ENCODE peak calls at places on chromosome 3, in five cellular contexts. M is uterus, S is Peyer's patch, Q is neural crest cell, I is astrocyte of the spinal cord. J is an unnamed sample.

GRCh38 chr3:25580534-25580933 is 84.2 kb downstream of the TOP2B start:
- DNase-seq in M (no peak), S (no peak), Q (no peak), I (no peak), J (no peak)

GRCh38 chr3:129834580-129834979 is 58.9 kb downstream of the TMCC1 start:
- DNase-seq in M (no peak), S (no peak), Q (no peak), I (no peak), J (no peak)

GRCh38 chr3:148930785-148931184 is 60.6 kb upstream of the GYG1 start:
- DNase-seq in M (no peak), S (no peak), Q (no peak), I (peak), J (no peak)

GRCh38 chr3:194740859-194741486 is 55.3 kb downstream of the FAM43A start:
- DNase-seq in M (no peak), S (peak), Q (no peak), I (peak), J (peak)

GRCh38 chr3:135228131-135228530 is 433.1 kb downstream of the EPHB1 start:
- DNase-seq in M (no peak), S (no peak), Q (no peak), I (no peak), J (no peak)

GRCh38 chr3:117170112-117170511 is 460.5 kb downstream of the TUSC7 start:
- DNase-seq in M (no peak), S (no peak), Q (no peak), I (no peak), J (no peak)

GRCh38 chr3:122100591-122101491 is 45.7 kb downstream of the CD86 start:
- DNase-seq in M (no peak), S (no peak), Q (no peak), I (no peak), J (no peak)

GRCh38 chr3:137764001-137764433 is at the start of gene SOX14:
- DNase-seq in M (no peak), S (no peak), Q (no peak), I (no peak), J (peak)

GRCh38 chr3:46881819-46882376 is 4.4 kb downstream of the PTH1R start:
- DNase-seq in M (peak), S (no peak), Q (no peak), I (no peak), J (no peak)

GRCh38 chr3:194097141-194097880 is 38.6 kb upstream of the HES1 start:
- DNase-seq in M (peak), S (no peak), Q (no peak), I (no peak), J (no peak)

GRCh38 chr3:179726075-179726742 is 73.4 kb downstream of the USP13 start:
- DNase-seq in M (no peak), S (no peak), Q (no peak), I (no peak), J (no peak)

GRCh38 chr3:59143447-59143846 is 93.6 kb upstream of the CFAP20DC start:
- DNase-seq in M (no peak), S (no peak), Q (no peak), I (no peak), J (no peak)

GRCh38 chr3:32421991-32422859 is 30.6 kb downstream of the CMTM7 start:
- DNase-seq in M (peak), S (peak), Q (no peak), I (peak), J (no peak)

GRCh38 chr3:180036678-180037455 is at the start of gene PEX5L:
- DNase-seq in M (peak), S (no peak), Q (peak), I (peak), J (peak)

GRCh38 chr3:116863270-116863770 is 153.7 kb downstream of the TUSC7 start:
- DNase-seq in M (no peak), S (no peak), Q (no peak), I (no peak), J (no peak)

GRCh38 chr3:52787672-52788625 is 6.6 kb upstream of the ITIH3 start:
- DNase-seq in M (no peak), S (no peak), Q (no peak), I (no peak), J (no peak)

GRCh38 chr3:176590722-176591121 is 606.6 kb downstream of the TBL1XR1 start:
- DNase-seq in M (no peak), S (no peak), Q (no peak), I (no peak), J (no peak)

DNA sequence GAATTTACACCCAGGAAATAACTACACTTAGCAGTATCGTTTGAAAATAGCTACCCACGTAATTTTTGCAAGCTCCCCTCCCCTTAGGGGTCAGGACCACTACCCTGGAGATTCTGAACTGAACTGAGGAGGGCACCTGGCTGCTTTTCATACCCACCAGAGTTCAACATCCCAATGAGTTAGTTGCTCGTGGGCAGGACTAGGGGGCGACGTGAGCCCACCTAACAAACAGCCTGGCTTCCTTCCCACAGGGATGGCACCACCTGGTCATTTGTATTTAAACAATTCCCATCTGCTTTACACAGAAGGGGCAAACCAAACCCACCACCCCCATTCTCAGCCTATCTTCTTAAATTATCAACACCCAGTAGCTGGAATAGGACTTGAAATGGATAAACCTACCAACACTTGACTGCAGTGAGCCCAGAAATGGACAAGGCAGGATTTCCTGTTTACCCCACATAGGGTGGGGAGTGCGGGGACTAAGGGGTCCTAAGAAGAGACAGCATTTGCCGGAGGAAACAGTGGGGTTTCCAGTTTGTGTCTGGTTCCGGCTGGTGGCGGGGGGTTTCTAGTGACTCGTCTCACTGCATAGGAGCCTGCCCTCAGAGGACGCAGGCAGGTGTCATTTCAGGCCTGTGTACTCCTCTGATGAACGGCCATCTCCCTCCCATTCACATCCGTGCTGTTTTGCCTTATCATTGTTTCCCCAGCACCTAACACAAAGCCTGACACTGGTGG is 11.6 kb upstream of the VGLL4 start:
- DNase-seq in M (no peak), S (no peak), Q (no peak), I (no peak), J (no peak)
- TF ChIP-seq CTCF in M (no peak), S (no peak), Q (peak), I (peak), J (no peak)

GRCh38 chr3:157077565-157077991 is 82.4 kb downstream of the CCNL1 start:
- DNase-seq in M (no peak), S (no peak), Q (no peak), I (no peak), J (no peak)

GRCh38 chr3:157081681-157082210 is 78.2 kb downstream of the CCNL1 start:
- DNase-seq in M (peak), S (peak), Q (peak), I (peak), J (peak)

GRCh38 chr3:157079677-157080369 is 80.1 kb downstream of the CCNL1 start:
- DNase-seq in M (no peak), S (no peak), Q (no peak), I (no peak), J (no peak)

GRCh38 chr3:157075693-157076420 is 84.1 kb downstream of the CCNL1 start:
- DNase-seq in M (no peak), S (no peak), Q (no peak), I (no peak), J (no peak)

GRCh38 chr3:157078131-157078835 is 81.7 kb downstream of the CCNL1 start:
- DNase-seq in M (no peak), S (no peak), Q (no peak), I (no peak), J (no peak)
- TF ChIP-seq CTCF in M (no peak), S (no peak), Q (no peak), I (no peak), J (no peak)

DNA sequence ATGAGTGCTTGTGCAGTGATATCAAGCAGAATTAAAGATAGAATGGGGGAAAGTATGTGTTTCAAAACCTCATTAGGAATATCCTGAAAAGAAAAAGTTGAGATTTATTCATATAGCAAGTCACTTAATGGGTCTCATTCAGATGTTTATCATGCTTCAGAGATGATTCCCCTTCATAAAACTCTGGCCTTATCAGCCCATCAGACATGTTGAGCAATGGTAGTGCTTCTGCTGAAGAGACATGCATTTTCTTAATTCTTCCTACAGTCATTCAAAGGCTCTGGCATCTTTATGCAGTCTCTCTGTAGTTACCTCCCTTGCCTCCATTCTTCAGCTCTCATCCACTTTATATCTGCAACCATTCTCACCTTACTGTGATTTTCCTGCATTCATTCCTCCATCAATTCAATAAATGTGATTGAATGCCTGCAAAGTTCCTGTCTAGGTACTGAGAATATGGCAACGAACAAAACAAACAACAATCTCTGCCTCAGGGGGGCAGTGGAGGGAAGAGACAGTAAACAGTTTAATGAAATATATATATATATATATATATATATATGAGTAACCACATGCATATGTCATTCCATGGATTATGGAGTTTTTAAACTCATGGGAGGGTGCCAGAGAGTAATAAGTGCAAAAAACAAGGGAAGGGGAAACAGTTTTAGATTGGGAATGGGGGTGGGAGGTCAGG is 138.5 kb downstream of the NECTIN3 start:
- DNase-seq in M (no peak), S (no peak), Q (no peak), I (no peak), J (no peak)
- TF ChIP-seq CTCF in M (no peak), S (no peak), Q (no peak), I (no peak), J (no peak)

DNA sequence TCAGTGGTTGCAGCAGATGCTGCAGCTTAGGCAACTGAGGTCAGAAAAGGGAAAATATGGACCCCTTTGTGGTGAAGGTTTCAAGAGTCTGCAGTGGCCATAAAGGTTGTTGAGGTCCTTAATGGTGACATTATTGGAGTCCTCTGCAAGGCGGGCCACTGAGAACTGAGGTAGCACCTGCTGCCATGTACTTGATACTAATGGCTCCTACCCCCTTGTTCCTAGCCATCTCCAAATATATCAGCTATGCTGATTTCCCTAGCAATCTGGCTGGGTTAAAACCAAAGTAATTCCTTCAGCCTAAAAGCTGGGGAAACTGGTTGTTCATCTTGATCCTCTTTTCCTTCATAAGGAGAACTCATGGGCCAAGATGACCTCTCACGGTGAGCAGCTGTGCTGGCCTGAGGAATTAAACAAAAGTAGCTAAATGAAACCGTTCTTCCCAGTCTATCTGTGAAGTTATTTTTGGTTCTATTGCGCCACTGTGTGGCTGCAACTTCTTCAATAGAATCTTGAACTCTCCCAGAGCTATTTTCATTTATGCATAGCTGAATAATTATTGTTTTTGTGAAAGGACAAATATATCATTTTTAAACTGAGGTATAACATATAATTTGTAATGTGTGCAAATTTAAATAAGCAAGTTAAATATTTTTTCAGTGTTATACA is 76.1 kb upstream of the PLSCR4 start:
- DNase-seq in M (peak), S (peak), Q (no peak), I (peak), J (no peak)
- TF ChIP-seq CTCF in M (peak), S (no peak), Q (peak), I (peak), J (no peak)

DNA sequence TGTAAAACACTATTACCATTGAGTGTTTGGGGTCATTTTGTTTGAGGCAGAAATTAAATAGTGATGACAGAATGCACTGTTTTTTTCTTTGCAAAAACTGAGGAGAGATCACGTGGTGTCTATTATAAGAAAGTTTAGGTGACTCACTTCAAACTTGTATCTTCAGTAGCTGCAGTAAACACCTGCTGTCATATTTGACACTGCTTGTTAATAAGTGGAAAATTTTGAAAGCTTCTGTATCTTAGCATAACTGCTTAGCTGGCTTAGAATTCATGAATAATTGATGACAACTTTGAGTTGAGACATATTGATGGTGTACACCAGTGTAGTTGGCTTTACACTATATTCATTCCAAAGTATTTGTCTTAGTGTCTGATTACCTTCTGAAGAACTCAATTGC is 29.7 kb upstream of the MDFIC2 start:
- DNase-seq in M (no peak), S (no peak), Q (no peak), I (no peak), J (no peak)
- TF ChIP-seq CTCF in M (no peak), S (no peak), Q (no peak), I (no peak), J (no peak)

GRCh38 chr3:13161021-13161759 is 88.0 kb upstream of the IQSEC1 start:
- DNase-seq in M (no peak), S (no peak), Q (no peak), I (no peak), J (no peak)
- TF ChIP-seq CTCF in M (no peak), S (no peak), Q (no peak), I (no peak), J (no peak)